ENCODE peak calls at places on chromosomes 16 and 17, in nine cellular contexts. U, R, Q, E, C, L, Y, A and B are unnamed samples.

GRCh38 chr16:19601083-19601976 is 45.8 kb downstream of the VPS35L start:
- DNase-seq in Q (peak; percentile 70), U (peak; percentile 18), L (peak; percentile 56), E (peak; percentile 36), C (peak; percentile 44), R (no peak), Y (peak; percentile 64), A (peak; percentile 56), B (peak; percentile 64)

GRCh38 chr16:70730944-70731343 is 45.1 kb upstream of the MTSS2 start:
- DNase-seq in R (no peak), C (no peak), Q (no peak), E (no peak), A (no peak), Y (no peak), U (no peak), L (no peak), B (no peak)

GRCh38 chr17:81394377-81394747 is 895 bp upstream of the BAHCC1 start:
- DNase-seq in Q (no peak), U (no peak), Y (peak; percentile 52), R (no peak), L (no peak), C (no peak), A (no peak), E (no peak), B (no peak)

GRCh38 chr17:32588982-32589381 is 102.2 kb downstream of the CDK5R1 start:
- DNase-seq in E (no peak), C (peak; percentile 32), U (no peak), A (no peak), Y (peak; percentile 9), Q (no peak), R (no peak), L (no peak), B (peak; percentile 41)

GRCh38 chr16:85573696-85574641 is 39.2 kb upstream of the GSE1 start:
- DNase-seq in C (peak; percentile 77), R (no peak), A (no peak), Q (no peak), U (peak; percentile 84), Y (peak; percentile 66), L (no peak), E (peak; percentile 78), B (no peak)

GRCh38 chr16:47503936-47504335 is 42.8 kb downstream of the PHKB start:
- DNase-seq in U (peak; percentile 55), C (no peak), L (no peak), Q (no peak), Y (peak; percentile 43), E (peak; percentile 74), A (no peak), R (peak; percentile 53), B (no peak)

GRCh38 chr17:6279659-6280058 is 155.3 kb downstream of the AIPL1 start:
- DNase-seq in L (peak; percentile 74), E (no peak), Q (peak; percentile 58), A (peak; percentile 86), R (peak; percentile 88), C (peak; percentile 9), U (no peak), Y (no peak), B (peak; percentile 65)

GRCh38 chr16:74271879-74272278 is 24.7 kb upstream of the PSMD7 start:
- DNase-seq in C (no peak), E (peak; percentile 2), L (peak; percentile 7), A (no peak), Y (peak; percentile 26), Q (no peak), R (no peak), U (no peak), B (no peak)

GRCh38 chr16:27769561-27770222 is 219.7 kb downstream of the KATNIP start:
- DNase-seq in Y (peak; percentile 15), L (no peak), C (no peak), Q (no peak), R (peak; percentile 71), E (peak; percentile 51), U (peak; percentile 98), A (no peak), B (no peak)

GRCh38 chr16:200388-200787 is 20.1 kb downstream of the HBQ1 start:
- DNase-seq in L (no peak), U (peak; percentile 83), Q (no peak), C (no peak), R (peak; percentile 44), Y (peak; percentile 91), A (no peak), E (peak; percentile 78), B (no peak)

GRCh38 chr17:57902117-57902799 is 52.4 kb upstream of the MRPS23 start:
- DNase-seq in U (peak; percentile 25), A (no peak), Y (no peak), L (no peak), E (no peak), C (no peak), Q (no peak), R (no peak), B (no peak)

GRCh38 chr16:88558457-88559442 is 11.5 kb upstream of the ZC3H18 start:
- DNase-seq in Q (peak; percentile 53), R (peak; percentile 23), A (no peak), E (peak; percentile 43), U (peak; percentile 39), Y (peak; percentile 66), C (peak; percentile 78), L (no peak), B (peak; percentile 64)

GRCh38 chr16:57859331-57859730 is 57.0 kb upstream of the KIFC3 start:
- DNase-seq in Y (peak; percentile 22), L (no peak), U (peak; percentile 62), R (no peak), Q (no peak), C (peak; percentile 70), E (peak; percentile 34), A (no peak), B (peak; percentile 79)

GRCh38 chr16:67936876-67937605 is 391 bp upstream of the PSMB10 start:
- DNase-seq in Y (peak; percentile 91), Q (peak; percentile 94), U (no peak), L (no peak), R (peak; percentile 64), E (no peak), A (peak; percentile 95), C (no peak), B (no peak)

GRCh38 chr16:3857189-3858013 is 23.1 kb downstream of the CREBBP start:
- DNase-seq in C (no peak), U (peak; percentile 36), Y (peak; percentile 79), L (no peak), Q (no peak), R (peak; percentile 71), A (peak; percentile 14), E (peak; percentile 67), B (no peak)

GRCh38 chr16:57145964-57146647 is 39.7 kb downstream of the PSME3IP1 start:
- DNase-seq in R (no peak), Q (no peak), U (no peak), A (no peak), E (no peak), Y (no peak), L (no peak), C (no peak), B (no peak)

GRCh38 chr16:86061771-86062170 is 162.8 kb downstream of the IRF8 start:
- DNase-seq in L (no peak), E (no peak), C (no peak), R (no peak), Y (no peak), A (no peak), Q (no peak), U (no peak), B (no peak)

GRCh38 chr16:31186930-31187807 is 7.2 kb downstream of the FUS start:
- DNase-seq in R (no peak), Y (no peak), C (no peak), U (no peak), Q (no peak), E (no peak), L (no peak), A (no peak), B (no peak)

DNA sequence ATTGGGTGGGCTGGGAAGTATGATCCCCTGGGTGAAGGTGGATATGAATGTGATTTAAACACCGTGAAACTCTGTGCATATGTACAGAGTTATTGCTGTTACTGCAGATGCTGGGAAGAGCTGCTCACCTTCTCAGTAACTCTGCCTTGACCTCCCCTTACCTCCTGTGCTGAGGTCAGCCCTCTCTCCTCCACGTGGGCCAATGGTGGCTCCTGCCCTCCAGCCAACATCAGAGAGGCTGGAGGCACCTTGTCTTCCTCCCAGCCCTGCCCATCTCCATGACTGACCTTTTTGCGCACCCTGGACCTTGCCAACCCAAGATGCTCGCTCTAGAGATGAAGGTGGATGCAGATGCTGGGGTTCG is 387 bp upstream of the ASB16 start:
- DNase-seq in A (no peak), Q (no peak), C (no peak), Y (no peak), R (no peak), U (no peak), L (no peak), E (no peak), B (no peak)
- H3K4me2 ChIP-seq in A (peak overlapping the region; percentile 64), Q (no peak overlapping the region), C (no peak overlapping the region), Y (no peak overlapping the region), R (no peak overlapping the region), U (peak overlapping the region; percentile 59), L (peak overlapping the region; percentile 10), E (peak overlapping the region; percentile 74), B (no peak overlapping the region)

GRCh38 chr17:8698142-8699050 is 46.2 kb downstream of the CCDC42 start:
- DNase-seq in E (peak; percentile 79), C (no peak), U (peak; percentile 84), Q (no peak), R (no peak), A (no peak), L (no peak), Y (peak; percentile 77), B (no peak)

GRCh38 chr17:8695916-8696415 is 48.7 kb downstream of the CCDC42 start:
- DNase-seq in E (no peak), A (no peak), U (peak; percentile 49), L (no peak), R (no peak), Y (no peak), Q (no peak), C (no peak), B (no peak)

GRCh38 chr17:8696951-8697745 is 47.5 kb downstream of the CCDC42 start:
- DNase-seq in Y (no peak), U (peak; percentile 98), A (no peak), R (no peak), Q (no peak), L (peak; percentile 62), C (no peak), E (peak; percentile 94), B (peak; percentile 13)

GRCh38 chr17:8695241-8695640 is 49.4 kb downstream of the CCDC42 start:
- DNase-seq in Y (no peak), Q (no peak), C (no peak), A (no peak), E (no peak), U (peak; percentile 73), R (no peak), L (no peak), B (no peak)

GRCh38 chr17:8696456-8696855 is 48.2 kb downstream of the CCDC42 start:
- DNase-seq in E (peak; percentile 36), L (no peak), A (no peak), C (no peak), R (no peak), Q (no peak), U (peak; percentile 64), Y (no peak), B (no peak)
- H3K9ac ChIP-seq in E (peak overlapping the region; percentile 52), L (no peak overlapping the region), A (no peak overlapping the region), C (no peak overlapping the region), R (no peak overlapping the region), Q (no peak overlapping the region), U (no peak overlapping the region), Y (no peak overlapping the region), B (no peak overlapping the region)

GRCh38 chr17:69159418-69159817 is 17.7 kb upstream of the ABCA6 start:
- DNase-seq in Y (no peak), C (no peak), Q (no peak), R (no peak), E (no peak), L (no peak), A (no peak), U (no peak), B (no peak)
- H3K4me2 ChIP-seq in Y (no peak overlapping the region), C (no peak overlapping the region), Q (no peak overlapping the region), R (no peak overlapping the region), E (no peak overlapping the region), L (no peak overlapping the region), A (no peak overlapping the region), U (no peak overlapping the region), B (no peak overlapping the region)

GRCh38 chr17:69143683-69144231 is 2.1 kb upstream of the ABCA6 start:
- DNase-seq in R (no peak), E (no peak), C (no peak), U (no peak), A (no peak), Q (no peak), Y (no peak), L (no peak), B (no peak)
- H3K9ac ChIP-seq in R (no peak overlapping the region), E (no peak overlapping the region), C (no peak overlapping the region), U (no peak overlapping the region), A (no peak overlapping the region), Q (no peak overlapping the region), Y (no peak overlapping the region), L (no peak overlapping the region), B (no peak overlapping the region)